ENCODE peak calls at places on chromosomes 13 and 19, in five cellular contexts. One of them, this sample, is unnamed.

GRCh38 chr13:79508224-79508961 is 27.4 kb downstream of the NDFIP2 start:
- DNase-seq in fibroblast of lung: no peak
- DNase-seq in AG10803: no peak
- DNase-seq in heart right ventricle: no peak
- DNase-seq in esophagus squamous epithelium: no peak
- DNase-seq in this sample: no peak

GRCh38 chr19:58203814-58204475 is 21.1 kb downstream of the ZNF274 start:
- DNase-seq in fibroblast of lung: peak
- DNase-seq in AG10803: no peak
- DNase-seq in heart right ventricle: no peak
- DNase-seq in esophagus squamous epithelium: no peak
- DNase-seq in this sample: no peak

GRCh38 chr19:13995017-13995728 is 10.9 kb downstream of the RFX1 start:
- DNase-seq in fibroblast of lung: peak
- DNase-seq in AG10803: peak
- DNase-seq in heart right ventricle: no peak
- DNase-seq in esophagus squamous epithelium: no peak
- DNase-seq in this sample: no peak

GRCh38 chr13:41985788-41986508 is 25.0 kb upstream of the VWA8 start:
- DNase-seq in fibroblast of lung: peak
- DNase-seq in AG10803: peak
- DNase-seq in heart right ventricle: no peak
- DNase-seq in esophagus squamous epithelium: no peak
- DNase-seq in this sample: no peak

GRCh38 chr19:15108145-15108844 is 1.1 kb downstream of the SYDE1 start:
- DNase-seq in fibroblast of lung: no peak
- DNase-seq in AG10803: peak
- DNase-seq in heart right ventricle: no peak
- DNase-seq in esophagus squamous epithelium: no peak
- DNase-seq in this sample: no peak

GRCh38 chr13:51832471-51833152 is 12.4 kb downstream of the TMEM272 start:
- DNase-seq in fibroblast of lung: peak
- DNase-seq in AG10803: peak
- DNase-seq in heart right ventricle: peak
- DNase-seq in esophagus squamous epithelium: no peak
- DNase-seq in this sample: no peak

GRCh38 chr19:3942790-3943409 is 10.0 kb downstream of the NMRK2 start:
- DNase-seq in fibroblast of lung: no peak
- DNase-seq in AG10803: no peak
- DNase-seq in heart right ventricle: peak
- DNase-seq in esophagus squamous epithelium: no peak
- DNase-seq in this sample: no peak

GRCh38 chr19:56294557-56294956 is 20.1 kb downstream of the ZSCAN5A start:
- DNase-seq in fibroblast of lung: no peak
- DNase-seq in AG10803: no peak
- DNase-seq in heart right ventricle: no peak
- DNase-seq in esophagus squamous epithelium: no peak
- DNase-seq in this sample: no peak

GRCh38 chr13:25806304-25806974 is 245.4 kb downstream of the SHISA2 start:
- DNase-seq in fibroblast of lung: peak
- DNase-seq in AG10803: no peak
- DNase-seq in heart right ventricle: no peak
- DNase-seq in esophagus squamous epithelium: no peak
- DNase-seq in this sample: no peak

GRCh38 chr13:20709369-20709768 is 5.9 kb downstream of the IL17D start:
- DNase-seq in fibroblast of lung: no peak
- DNase-seq in AG10803: no peak
- DNase-seq in heart right ventricle: no peak
- DNase-seq in esophagus squamous epithelium: no peak
- DNase-seq in this sample: no peak

GRCh38 chr13:20713751-20714150 is 10.3 kb downstream of the IL17D start:
- DNase-seq in fibroblast of lung: no peak
- DNase-seq in AG10803: peak
- DNase-seq in heart right ventricle: no peak
- DNase-seq in esophagus squamous epithelium: no peak
- DNase-seq in this sample: no peak

GRCh38 chr13:20713014-20713376 is 9.5 kb downstream of the IL17D start:
- DNase-seq in fibroblast of lung: no peak
- DNase-seq in AG10803: no peak
- DNase-seq in heart right ventricle: no peak
- DNase-seq in esophagus squamous epithelium: no peak
- DNase-seq in this sample: no peak

GRCh38 chr13:20709782-20710181 is 6.3 kb downstream of the IL17D start:
- DNase-seq in fibroblast of lung: no peak
- DNase-seq in AG10803: no peak
- DNase-seq in heart right ventricle: no peak
- DNase-seq in esophagus squamous epithelium: no peak
- DNase-seq in this sample: no peak

DNA sequence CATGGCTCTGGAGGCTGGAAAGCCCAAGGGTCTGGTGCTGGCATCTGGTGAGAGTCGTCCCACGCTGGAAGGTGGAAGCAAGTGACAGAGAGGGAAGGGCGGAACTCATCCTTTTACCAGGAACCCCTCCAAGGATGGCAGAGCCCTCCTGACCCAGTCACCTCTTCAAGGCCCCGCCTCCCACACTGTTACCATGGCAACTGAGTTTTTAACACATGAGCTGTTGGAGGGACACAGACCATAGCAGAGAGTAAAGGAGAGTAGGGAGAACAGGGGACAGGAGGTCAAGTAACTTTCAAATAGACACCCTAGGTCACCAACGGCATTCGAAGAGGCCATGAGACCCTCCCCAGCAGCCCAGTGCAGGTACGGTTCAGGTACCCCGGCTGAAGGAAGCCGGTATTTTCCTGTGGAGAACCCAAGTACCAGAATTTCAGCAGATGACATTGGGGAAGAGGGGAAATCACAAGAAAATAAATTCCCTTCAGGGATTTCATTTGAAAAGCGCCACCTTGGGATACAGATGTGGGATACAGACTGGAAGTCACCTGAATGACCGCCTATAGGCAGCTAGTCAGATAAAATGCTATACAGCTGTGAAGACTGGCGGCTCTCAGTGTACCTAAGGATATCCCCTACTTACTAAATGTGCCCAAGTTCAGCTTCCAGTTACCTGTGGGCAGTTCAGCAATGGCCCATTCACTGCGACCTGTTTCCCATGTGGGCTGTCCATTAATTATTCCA is 8.0 kb downstream of the IL17D start:
- DNase-seq in fibroblast of lung: no peak
- DNase-seq in AG10803: no peak
- DNase-seq in heart right ventricle: no peak
- DNase-seq in esophagus squamous epithelium: no peak
- DNase-seq in this sample: no peak
- TF ChIP-seq CTCF in fibroblast of lung: no peak
- TF ChIP-seq CTCF in AG10803: no peak
- TF ChIP-seq CTCF in heart right ventricle: no peak
- TF ChIP-seq CTCF in esophagus squamous epithelium: no peak
- TF ChIP-seq CTCF in this sample: no peak

DNA sequence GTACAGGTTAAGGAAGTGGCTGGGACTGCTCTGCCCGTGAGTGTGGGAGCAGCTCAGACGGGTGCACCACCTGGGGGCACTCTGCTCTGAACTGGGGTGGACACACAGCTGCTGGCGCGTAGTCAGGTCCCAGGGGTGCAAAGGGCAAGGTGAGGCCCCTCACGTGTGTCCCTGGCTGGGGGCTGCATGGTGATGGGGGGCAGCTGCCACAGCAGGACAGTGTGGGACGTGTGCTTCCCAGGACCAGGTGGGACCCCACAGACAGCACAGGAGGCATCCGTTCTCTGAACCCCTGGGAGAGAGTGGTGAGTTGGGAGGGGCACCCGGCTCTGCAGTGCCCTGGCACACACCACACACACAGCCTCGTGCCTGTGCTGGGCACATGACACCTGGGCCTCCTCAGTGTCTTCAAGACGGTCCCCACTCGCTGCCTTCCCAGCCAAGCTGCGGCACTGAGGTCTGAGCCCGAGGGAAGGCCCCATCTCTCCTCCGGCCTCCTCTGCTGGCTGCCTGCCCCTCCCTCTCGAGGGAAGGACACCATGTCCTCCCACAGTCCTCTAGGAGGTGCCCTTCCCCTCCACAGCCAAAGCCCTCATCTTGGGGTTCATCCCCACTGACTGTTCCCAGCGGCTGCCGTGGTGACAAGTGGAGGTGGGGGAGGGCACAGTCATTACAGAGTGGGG is 24.7 kb downstream of the CILP2 start:
- DNase-seq in fibroblast of lung: no peak
- DNase-seq in AG10803: no peak
- DNase-seq in heart right ventricle: no peak
- DNase-seq in esophagus squamous epithelium: no peak
- DNase-seq in this sample: no peak
- TF ChIP-seq CTCF in fibroblast of lung: no peak
- TF ChIP-seq CTCF in AG10803: no peak
- TF ChIP-seq CTCF in heart right ventricle: no peak
- TF ChIP-seq CTCF in esophagus squamous epithelium: no peak
- TF ChIP-seq CTCF in this sample: no peak

GRCh38 chr19:48186541-48186991 is 16.1 kb downstream of the ZSWIM9 start:
- DNase-seq in fibroblast of lung: no peak
- DNase-seq in AG10803: no peak
- DNase-seq in heart right ventricle: no peak
- DNase-seq in esophagus squamous epithelium: no peak
- DNase-seq in this sample: no peak

GRCh38 chr19:48194041-48194871 is 23.8 kb downstream of the ZSWIM9 start:
- DNase-seq in fibroblast of lung: no peak
- DNase-seq in AG10803: no peak
- DNase-seq in heart right ventricle: no peak
- DNase-seq in esophagus squamous epithelium: no peak
- DNase-seq in this sample: no peak

GRCh38 chr19:48192750-48193149 is 22.3 kb downstream of the ZSWIM9 start:
- DNase-seq in fibroblast of lung: no peak
- DNase-seq in AG10803: no peak
- DNase-seq in heart right ventricle: no peak
- DNase-seq in esophagus squamous epithelium: no peak
- DNase-seq in this sample: no peak

GRCh38 chr19:48186015-48186414 is 15.5 kb downstream of the ZSWIM9 start:
- DNase-seq in fibroblast of lung: no peak
- DNase-seq in AG10803: no peak
- DNase-seq in heart right ventricle: no peak
- DNase-seq in esophagus squamous epithelium: no peak
- DNase-seq in this sample: no peak

GRCh38 chr19:48190288-48191284 is 20.1 kb downstream of the ZSWIM9 start:
- DNase-seq in fibroblast of lung: peak
- DNase-seq in AG10803: no peak
- DNase-seq in heart right ventricle: no peak
- DNase-seq in esophagus squamous epithelium: no peak
- DNase-seq in this sample: peak
- TF ChIP-seq CTCF in fibroblast of lung: no peak
- TF ChIP-seq CTCF in AG10803: no peak
- TF ChIP-seq CTCF in heart right ventricle: no peak
- TF ChIP-seq CTCF in esophagus squamous epithelium: no peak
- TF ChIP-seq CTCF in this sample: peak

DNA sequence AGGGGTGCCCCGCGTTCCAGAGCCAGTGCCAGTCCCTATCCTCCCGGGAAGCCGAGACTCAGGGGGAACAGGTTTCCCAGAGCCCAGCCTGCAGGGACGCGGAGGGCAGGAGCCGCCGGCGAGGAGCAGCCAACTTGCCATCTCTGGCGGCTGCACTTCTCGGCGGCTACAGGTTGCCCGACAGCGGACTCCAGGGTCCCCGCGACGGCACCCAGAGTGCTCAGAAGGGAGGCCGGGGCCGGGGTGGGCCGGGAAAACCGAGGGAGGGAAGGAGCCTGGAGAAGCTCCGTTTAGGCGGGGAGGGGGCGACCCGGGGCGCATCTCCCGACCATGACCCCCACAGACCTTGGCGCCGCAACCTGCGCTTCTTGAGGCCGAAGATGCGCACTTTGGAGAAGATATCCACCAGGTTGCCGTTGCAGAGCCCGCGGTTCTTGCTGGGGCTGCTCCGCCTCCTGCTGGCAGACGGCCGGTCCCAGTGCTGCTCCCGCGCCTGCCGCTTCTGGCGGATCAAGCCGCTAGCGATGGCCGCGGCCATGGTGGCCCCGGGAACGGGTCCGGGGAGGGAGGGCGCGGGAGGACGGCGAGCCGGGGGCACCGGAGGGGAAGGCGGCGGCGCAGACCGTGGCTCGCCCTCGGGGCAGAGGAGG is 463.8 kb downstream of the ITGBL1 start:
- DNase-seq in fibroblast of lung: peak
- DNase-seq in AG10803: no peak
- DNase-seq in heart right ventricle: no peak
- DNase-seq in esophagus squamous epithelium: no peak
- DNase-seq in this sample: no peak
- TF ChIP-seq CTCF in fibroblast of lung: peak
- TF ChIP-seq CTCF in AG10803: peak
- TF ChIP-seq CTCF in heart right ventricle: peak
- TF ChIP-seq CTCF in esophagus squamous epithelium: no peak
- TF ChIP-seq CTCF in this sample: peak